ENCODE peak calls at places on chromosomes 12 and 14, in ten cellular contexts. T is WERI-Rb-1, R is GM23338, P is heart right ventricle, H is Caco-2, M is endothelial cell, E is kidney epithelial cell, D is fibroblast of mammary gland, W is PC-3, I is astrocyte of the cerebellum. X is an unnamed sample.

GRCh38 chr12:3724096-3724805 is 28.7 kb downstream of the CRACR2A start:
- DNase-seq in T (no peak), R (no peak), P (no peak), H (no peak), M (no peak), E (no peak), D (no peak), W (no peak), I (no peak), X (no peak)

GRCh38 chr14:21267886-21268611 is 1.2 kb downstream of the HNRNPC start:
- DNase-seq in T (no peak), R (no peak), P (no peak), H (no peak), M (no peak), E (peak; percentile 65), D (no peak), W (peak; percentile 17), I (no peak), X (peak; percentile 44)

GRCh38 chr12:127035011-127035879 is 1231.7 kb upstream of the TMEM132C start:
- DNase-seq in T (no peak), R (no peak), P (no peak), H (no peak), M (no peak), E (no peak), D (no peak), W (no peak), I (no peak), X (no peak)

GRCh38 chr12:81627336-81628189 is 131.6 kb downstream of the PPFIA2 start:
- DNase-seq in T (no peak), R (peak; percentile 75), P (no peak), H (no peak), M (peak; percentile 23), E (peak; percentile 12), D (peak; percentile 60), W (peak; percentile 60), I (peak; percentile 49), X (peak; percentile 41)

GRCh38 chr14:95741051-95741490 is 27.1 kb upstream of the TCL1A start:
- DNase-seq in T (no peak), R (no peak), P (no peak), H (peak; percentile 54), M (no peak), E (no peak), D (no peak), W (peak; percentile 75), I (no peak), X (peak; percentile 14)

GRCh38 chr12:58458093-58458492 is 462.2 kb downstream of the LRIG3 start:
- DNase-seq in T (no peak), R (no peak), P (no peak), H (no peak), M (no peak), E (no peak), D (peak; percentile 25), W (peak; percentile 31), I (no peak), X (no peak)

GRCh38 chr14:42299692-42300091 is 693.0 kb downstream of the LRFN5 start:
- DNase-seq in T (no peak), R (no peak), P (no peak), H (no peak), M (no peak), E (peak; percentile 14), D (no peak), W (no peak), I (no peak), X (no peak)

GRCh38 chr14:95895720-95896119 is 19.1 kb downstream of the TUNAR start:
- DNase-seq in T (peak; percentile 75), R (peak; percentile 84), P (no peak), H (peak; percentile 43), M (peak; percentile 50), E (no peak), D (no peak), W (peak; percentile 22), I (no peak), X (peak; percentile 53)

GRCh38 chr12:22180699-22181098 is 134.7 kb downstream of the CMAS start:
- DNase-seq in T (no peak), R (no peak), P (no peak), H (no peak), M (no peak), E (no peak), D (no peak), W (no peak), I (no peak), X (no peak)

DNA sequence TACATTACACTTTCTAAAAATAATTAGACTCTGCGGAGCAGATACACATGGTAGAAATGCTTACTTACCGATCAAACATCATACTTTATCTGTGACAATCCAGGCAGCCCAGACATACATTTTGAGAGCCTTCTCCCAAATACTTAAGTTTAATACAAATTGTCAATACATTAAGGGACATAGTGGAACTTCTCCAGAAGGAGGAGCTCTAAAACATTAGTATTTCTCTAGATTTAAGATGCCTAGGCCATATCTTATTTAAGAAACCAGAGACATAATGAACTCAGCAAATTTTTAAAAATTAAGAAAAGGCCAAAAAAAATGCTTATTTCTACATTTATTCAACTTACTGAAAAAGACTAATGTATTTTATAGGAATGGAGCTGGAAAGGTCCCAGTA is 16.1 kb downstream of the ACSM4 start:
- DNase-seq in T (no peak), R (no peak), P (no peak), H (no peak), M (no peak), E (no peak), D (peak; percentile 5), W (peak; percentile 25), I (no peak), X (no peak)
- TF ChIP-seq CTCF in T (no peak), R (peak; percentile 37), P (no peak), H (no peak), M (no peak), E (no peak), D (no peak), W (peak; percentile 40), I (no peak), X (no peak)

GRCh38 chr12:50175716-50176026 is 8.5 kb upstream of the CERS5 start:
- DNase-seq in T (no peak), R (no peak), P (no peak), H (no peak), M (no peak), E (no peak), D (no peak), W (no peak), I (no peak), X (no peak)
- TF ChIP-seq CTCF in T (no peak), R (no peak), P (no peak), H (no peak), M (peak; percentile 31), E (no peak), D (no peak), W (peak; percentile 7), I (no peak), X (no peak)

DNA sequence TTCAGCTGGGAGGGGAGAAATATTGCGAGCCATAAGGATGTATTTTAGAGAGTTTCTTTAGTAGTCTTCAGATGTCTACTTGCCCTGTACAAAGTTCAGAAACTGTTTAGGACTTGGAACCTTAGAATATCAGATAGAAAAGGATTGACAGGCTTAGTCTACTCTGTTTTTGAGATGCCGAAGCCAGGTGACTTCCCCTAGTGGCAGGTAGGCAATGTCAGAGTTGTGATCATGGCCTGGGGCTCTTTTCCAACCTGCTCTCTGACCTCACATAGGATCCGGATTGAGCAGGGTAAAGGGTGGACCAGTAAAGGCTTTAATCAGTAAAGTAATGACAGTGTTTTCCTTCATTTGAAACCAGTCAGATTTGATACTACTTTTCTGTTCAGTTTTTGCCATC is 59.6 kb downstream of the PRKCH start:
- DNase-seq in T (no peak), R (peak; percentile 47), P (no peak), H (peak; percentile 57), M (no peak), E (no peak), D (no peak), W (peak; percentile 35), I (no peak), X (no peak)
- TF ChIP-seq CTCF in T (peak; percentile 5), R (peak; percentile 41), P (no peak), H (peak; percentile 31), M (no peak), E (no peak), D (no peak), W (peak; percentile 51), I (no peak), X (no peak)

GRCh38 chr12:79512068-79512467 is 178.7 kb downstream of the PAWR start:
- DNase-seq in T (no peak), R (peak; percentile 89), P (no peak), H (no peak), M (peak; percentile 8), E (no peak), D (no peak), W (peak; percentile 38), I (no peak), X (no peak)
- TF ChIP-seq CTCF in T (peak; percentile 52), R (peak; percentile 95), P (no peak), H (no peak), M (no peak), E (no peak), D (peak; percentile 27), W (peak; percentile 60), I (peak; percentile 2), X (no peak)

DNA sequence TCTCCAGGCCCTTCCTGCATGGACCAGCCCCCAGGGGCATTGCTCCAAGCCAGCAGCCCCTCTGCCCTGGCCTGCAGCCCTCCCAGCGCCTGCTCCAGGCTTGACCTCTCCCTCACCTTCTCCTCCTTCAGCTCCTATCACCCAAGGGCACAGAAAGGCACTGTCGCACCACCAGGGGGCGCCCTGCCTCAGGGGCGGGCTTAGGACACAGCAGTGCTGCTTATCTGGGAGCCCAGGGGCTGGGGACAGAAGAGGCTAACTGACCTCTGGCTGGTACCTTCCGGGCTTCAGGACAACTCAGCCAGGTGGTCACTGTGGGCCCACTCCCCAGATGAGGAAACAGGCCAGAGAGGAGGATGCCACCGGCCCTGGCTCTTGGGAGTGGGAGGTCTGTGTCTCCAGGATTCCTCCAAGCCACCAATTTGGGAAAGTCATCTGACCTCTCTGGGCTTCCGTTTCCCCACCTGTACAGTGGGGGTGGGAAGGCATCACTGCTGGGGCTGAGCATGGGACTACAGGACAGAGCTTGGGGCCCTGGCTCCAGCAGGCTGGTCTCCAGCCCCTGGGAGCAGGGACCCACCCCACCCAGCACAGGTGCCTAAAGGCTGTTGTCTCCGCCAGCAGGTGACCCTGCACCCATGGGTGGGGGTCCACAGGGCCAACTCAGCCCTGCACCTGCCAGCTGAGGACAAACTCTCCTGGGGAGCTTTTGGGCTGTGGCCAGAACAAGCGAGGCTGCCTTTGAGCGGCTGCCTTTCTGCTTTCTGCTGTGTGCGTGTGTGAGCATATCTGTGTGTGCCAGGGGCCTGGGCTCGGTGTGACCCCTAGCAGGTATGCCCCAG is 25.5 kb upstream of the GPR132 start:
- DNase-seq in T (peak; percentile 93), R (peak; percentile 93), P (peak; percentile 90), H (peak; percentile 87), M (peak; percentile 95), E (no peak), D (peak; percentile 68), W (peak; percentile 94), I (no peak), X (peak; percentile 94)
- TF ChIP-seq CTCF in T (peak; percentile 96), R (peak; percentile 96), P (peak; percentile 98), H (peak; percentile 89), M (peak; percentile 92), E (peak; percentile 97), D (peak; percentile 91), W (peak; percentile 98), I (peak; percentile 97), X (peak; percentile 84)

GRCh38 chr14:73223049-73223448 is 14.3 kb upstream of the PAPLN start:
- DNase-seq in T (no peak), R (no peak), P (no peak), H (no peak), M (no peak), E (no peak), D (peak; percentile 61), W (no peak), I (no peak), X (no peak)
- TF ChIP-seq CTCF in T (no peak), R (no peak), P (peak; percentile 8), H (no peak), M (no peak), E (no peak), D (no peak), W (no peak), I (no peak), X (no peak)

GRCh38 chr14:81565441-81566290 is 32.0 kb upstream of the SEL1L start:
- DNase-seq in T (peak; percentile 43), R (peak; percentile 57), P (no peak), H (no peak), M (peak; percentile 26), E (no peak), D (peak; percentile 18), W (peak; percentile 57), I (no peak), X (peak; percentile 11)
- TF ChIP-seq CTCF in T (peak; percentile 70), R (peak; percentile 71), P (peak; percentile 63), H (peak; percentile 69), M (peak; percentile 41), E (peak; percentile 42), D (peak; percentile 44), W (peak; percentile 76), I (peak; percentile 31), X (peak; percentile 27)